ENCODE peak calls at places on chromosome 2, in nine cellular contexts. One of them, this sample, is unnamed.
A peak's percentile ranks its signal among the peaks of the same experiment; 100 is the strongest.

GRCh38 chr2:78992451-78992806 is 33.1 kb upstream of the REG3G start:
- DNase-seq in activated CD8-positive, alpha-beta memory T cell treated with anti-CD3 and anti-CD28 coated beads, Interleukin-2, amount 50 U/mL, for 48 hours: no peak
- DNase-seq in stimulated activated CD8-positive, alpha-beta memory T cell treated with anti-CD3 and anti-CD28 coated beads, Interleukin-15, amount 100 ng/mL, for 24 hours: no peak
- DNase-seq in EH: no peak
- DNase-seq in T-helper 9 cell: no peak
- DNase-seq in AG08396: peak; percentile 12
- DNase-seq in T-helper 1 cell: no peak
- DNase-seq in glutamatergic neuron: peak; percentile 54
- DNase-seq in activated naive CD4-positive, alpha-beta T cell treated with anti-CD3 and anti-CD28 coated beads for 36 hours: no peak
- DNase-seq in this sample: peak; percentile 66

GRCh38 chr2:182302174-182302573 is 124.7 kb downstream of the PDE1A start:
- DNase-seq in activated CD8-positive, alpha-beta memory T cell treated with anti-CD3 and anti-CD28 coated beads, Interleukin-2, amount 50 U/mL, for 48 hours: no peak
- DNase-seq in stimulated activated CD8-positive, alpha-beta memory T cell treated with anti-CD3 and anti-CD28 coated beads, Interleukin-15, amount 100 ng/mL, for 24 hours: no peak
- DNase-seq in EH: peak; percentile 72
- DNase-seq in T-helper 9 cell: no peak
- DNase-seq in AG08396: peak; percentile 6
- DNase-seq in T-helper 1 cell: no peak
- DNase-seq in glutamatergic neuron: no peak
- DNase-seq in activated naive CD4-positive, alpha-beta T cell treated with anti-CD3 and anti-CD28 coated beads for 36 hours: no peak
- DNase-seq in this sample: no peak

GRCh38 chr2:146867472-146867986 is 977.3 kb upstream of the ACVR2A start:
- DNase-seq in activated CD8-positive, alpha-beta memory T cell treated with anti-CD3 and anti-CD28 coated beads, Interleukin-2, amount 50 U/mL, for 48 hours: no peak
- DNase-seq in stimulated activated CD8-positive, alpha-beta memory T cell treated with anti-CD3 and anti-CD28 coated beads, Interleukin-15, amount 100 ng/mL, for 24 hours: no peak
- DNase-seq in EH: no peak
- DNase-seq in T-helper 9 cell: no peak
- DNase-seq in AG08396: no peak
- DNase-seq in T-helper 1 cell: no peak
- DNase-seq in glutamatergic neuron: no peak
- DNase-seq in activated naive CD4-positive, alpha-beta T cell treated with anti-CD3 and anti-CD28 coated beads for 36 hours: no peak
- DNase-seq in this sample: no peak

GRCh38 chr2:23321767-23322166 is 63.2 kb upstream of the KLHL29 start:
- DNase-seq in activated CD8-positive, alpha-beta memory T cell treated with anti-CD3 and anti-CD28 coated beads, Interleukin-2, amount 50 U/mL, for 48 hours: no peak
- DNase-seq in stimulated activated CD8-positive, alpha-beta memory T cell treated with anti-CD3 and anti-CD28 coated beads, Interleukin-15, amount 100 ng/mL, for 24 hours: no peak
- DNase-seq in EH: no peak
- DNase-seq in T-helper 9 cell: no peak
- DNase-seq in AG08396: no peak
- DNase-seq in T-helper 1 cell: no peak
- DNase-seq in glutamatergic neuron: no peak
- DNase-seq in activated naive CD4-positive, alpha-beta T cell treated with anti-CD3 and anti-CD28 coated beads for 36 hours: no peak
- DNase-seq in this sample: no peak

GRCh38 chr2:226023383-226023782 is 623.9 kb downstream of the NYAP2 start:
- DNase-seq in activated CD8-positive, alpha-beta memory T cell treated with anti-CD3 and anti-CD28 coated beads, Interleukin-2, amount 50 U/mL, for 48 hours: no peak
- DNase-seq in stimulated activated CD8-positive, alpha-beta memory T cell treated with anti-CD3 and anti-CD28 coated beads, Interleukin-15, amount 100 ng/mL, for 24 hours: no peak
- DNase-seq in EH: no peak
- DNase-seq in T-helper 9 cell: no peak
- DNase-seq in AG08396: no peak
- DNase-seq in T-helper 1 cell: no peak
- DNase-seq in glutamatergic neuron: no peak
- DNase-seq in activated naive CD4-positive, alpha-beta T cell treated with anti-CD3 and anti-CD28 coated beads for 36 hours: no peak
- DNase-seq in this sample: peak; percentile 25

GRCh38 chr2:108383146-108383830 is 5.5 kb downstream of the SULT1C4 start:
- DNase-seq in activated CD8-positive, alpha-beta memory T cell treated with anti-CD3 and anti-CD28 coated beads, Interleukin-2, amount 50 U/mL, for 48 hours: no peak
- DNase-seq in stimulated activated CD8-positive, alpha-beta memory T cell treated with anti-CD3 and anti-CD28 coated beads, Interleukin-15, amount 100 ng/mL, for 24 hours: no peak
- DNase-seq in EH: peak; percentile 52
- DNase-seq in T-helper 9 cell: no peak
- DNase-seq in AG08396: no peak
- DNase-seq in T-helper 1 cell: no peak
- DNase-seq in glutamatergic neuron: no peak
- DNase-seq in activated naive CD4-positive, alpha-beta T cell treated with anti-CD3 and anti-CD28 coated beads for 36 hours: no peak
- DNase-seq in this sample: no peak

GRCh38 chr2:239751719-239752355 is 273.3 kb downstream of the NDUFA10 start:
- DNase-seq in activated CD8-positive, alpha-beta memory T cell treated with anti-CD3 and anti-CD28 coated beads, Interleukin-2, amount 50 U/mL, for 48 hours: peak; percentile 59
- DNase-seq in stimulated activated CD8-positive, alpha-beta memory T cell treated with anti-CD3 and anti-CD28 coated beads, Interleukin-15, amount 100 ng/mL, for 24 hours: no peak
- DNase-seq in EH: no peak
- DNase-seq in T-helper 9 cell: no peak
- DNase-seq in AG08396: no peak
- DNase-seq in T-helper 1 cell: no peak
- DNase-seq in glutamatergic neuron: no peak
- DNase-seq in activated naive CD4-positive, alpha-beta T cell treated with anti-CD3 and anti-CD28 coated beads for 36 hours: peak; percentile 80
- DNase-seq in this sample: no peak

GRCh38 chr2:191786694-191787093 is 60.2 kb downstream of the CAVIN2 start:
- DNase-seq in activated CD8-positive, alpha-beta memory T cell treated with anti-CD3 and anti-CD28 coated beads, Interleukin-2, amount 50 U/mL, for 48 hours: no peak
- DNase-seq in stimulated activated CD8-positive, alpha-beta memory T cell treated with anti-CD3 and anti-CD28 coated beads, Interleukin-15, amount 100 ng/mL, for 24 hours: no peak
- DNase-seq in EH: no peak
- DNase-seq in T-helper 9 cell: no peak
- DNase-seq in AG08396: no peak
- DNase-seq in T-helper 1 cell: no peak
- DNase-seq in glutamatergic neuron: no peak
- DNase-seq in activated naive CD4-positive, alpha-beta T cell treated with anti-CD3 and anti-CD28 coated beads for 36 hours: no peak
- DNase-seq in this sample: no peak

GRCh38 chr2:175366814-175367213 is 185.3 kb upstream of the ATP5MC3 start:
- DNase-seq in activated CD8-positive, alpha-beta memory T cell treated with anti-CD3 and anti-CD28 coated beads, Interleukin-2, amount 50 U/mL, for 48 hours: no peak
- DNase-seq in stimulated activated CD8-positive, alpha-beta memory T cell treated with anti-CD3 and anti-CD28 coated beads, Interleukin-15, amount 100 ng/mL, for 24 hours: no peak
- DNase-seq in EH: peak; percentile 51
- DNase-seq in T-helper 9 cell: no peak
- DNase-seq in AG08396: peak; percentile 56
- DNase-seq in T-helper 1 cell: no peak
- DNase-seq in glutamatergic neuron: peak; percentile 40
- DNase-seq in activated naive CD4-positive, alpha-beta T cell treated with anti-CD3 and anti-CD28 coated beads for 36 hours: peak; percentile 35
- DNase-seq in this sample: peak; percentile 10

GRCh38 chr2:189641565-189641964 is 19.7 kb upstream of the ASNSD1 start:
- DNase-seq in activated CD8-positive, alpha-beta memory T cell treated with anti-CD3 and anti-CD28 coated beads, Interleukin-2, amount 50 U/mL, for 48 hours: no peak
- DNase-seq in stimulated activated CD8-positive, alpha-beta memory T cell treated with anti-CD3 and anti-CD28 coated beads, Interleukin-15, amount 100 ng/mL, for 24 hours: no peak
- DNase-seq in EH: no peak
- DNase-seq in T-helper 9 cell: no peak
- DNase-seq in AG08396: no peak
- DNase-seq in T-helper 1 cell: no peak
- DNase-seq in glutamatergic neuron: no peak
- DNase-seq in activated naive CD4-positive, alpha-beta T cell treated with anti-CD3 and anti-CD28 coated beads for 36 hours: peak; percentile 71
- DNase-seq in this sample: no peak